ENCODE peak calls at places on chromosomes 16 and 17, in five cellular contexts. J is sigmoid colon, T is left lung, K is lung, C is tibial nerve. I is an unnamed sample.

GRCh38 chr17:14840616-14841231 is 424.4 kb downstream of the PMP22 start:
- DNase-seq in J (no peak), T (no peak), K (no peak), C (no peak), I (no peak)

GRCh38 chr17:63911657-63912100 is 621 bp upstream of the CSHL1 start:
- DNase-seq in T (no peak), K (no peak), C (no peak), J (no peak), I (no peak)

GRCh38 chr17:67675481-67675880 is 42.3 kb upstream of the NOL11 start:
- DNase-seq in T (no peak), C (no peak), J (no peak), K (no peak), I (no peak)

GRCh38 chr17:32520737-32521399 is 34.1 kb downstream of the CDK5R1 start:
- DNase-seq in J (peak; percentile 5), C (no peak), T (no peak), K (no peak), I (no peak)

GRCh38 chr16:79451196-79451816 is 149.2 kb downstream of the MAF start:
- DNase-seq in K (no peak), C (no peak), J (no peak), T (no peak), I (no peak)

GRCh38 chr16:82835487-82836160 is 208.9 kb downstream of the CDH13 start:
- DNase-seq in K (no peak), C (no peak), T (no peak), J (no peak), I (peak; percentile 29)

GRCh38 chr17:11340798-11341197 is 99.8 kb downstream of the SHISA6 start:
- DNase-seq in K (no peak), J (no peak), C (no peak), T (no peak), I (no peak)

GRCh38 chr16:85699628-85700027 is 10.9 kb upstream of the GINS2 start:
- DNase-seq in C (no peak), K (no peak), T (no peak), J (no peak), I (no peak)

GRCh38 chr16:31421587-31421986 is 6.6 kb downstream of the COX6A2 start:
- DNase-seq in C (no peak), J (no peak), K (no peak), T (no peak), I (no peak)

GRCh38 chr17:9977175-9977574 is 72.1 kb upstream of the RCVRN start:
- DNase-seq in T (no peak), J (no peak), C (no peak), K (no peak), I (no peak)

GRCh38 chr17:49031965-49032928 is 35.1 kb downstream of the IGF2BP1 start:
- DNase-seq in J (no peak), K (peak; percentile 52), T (no peak), C (no peak), I (peak; percentile 24)

GRCh38 chr17:60554377-60554788 is 28.3 kb upstream of the APPBP2 start:
- DNase-seq in K (peak; percentile 86), T (no peak), C (no peak), J (no peak), I (no peak)

GRCh38 chr17:81049973-81050551 is 15.1 kb downstream of the BAIAP2 start:
- DNase-seq in K (peak; percentile 74), C (no peak), J (no peak), T (peak; percentile 87), I (peak; percentile 82)

GRCh38 chr17:39755550-39756375 is 18.0 kb downstream of the GRB7 start:
- DNase-seq in C (no peak), T (no peak), J (peak; percentile 56), K (no peak), I (no peak)
- H3K27ac ChIP-seq in C (peak overlapping the region; percentile 92), T (peak overlapping the region; percentile 94), J (peak overlapping the region; percentile 93), K (no peak overlapping the region), I (no peak overlapping the region)

GRCh38 chr17:55567240-55568216 is 56.3 kb upstream of the SMIM36 start:
- DNase-seq in J (peak; percentile 82), K (no peak), T (no peak), C (no peak), I (no peak)
- H3K27ac ChIP-seq in J (peak overlapping the region; percentile 30), K (no peak overlapping the region), T (no peak overlapping the region), C (peak overlapping the region; percentile 63), I (no peak overlapping the region)

GRCh38 chr16:80804451-80805383 is at the start of gene CDYL2:
- DNase-seq in T (peak; percentile 88), J (no peak), K (peak; percentile 29), C (no peak), I (no peak)
- H3K27ac ChIP-seq in T (no peak within 1 kb of the TSS), J (no peak within 1 kb of the TSS), K (no peak within 1 kb of the TSS), C (no peak within 1 kb of the TSS), I (peak within 1 kb of the TSS; percentile 41)

GRCh38 chr17:79826210-79826680 is 13.0 kb downstream of the CBX4 start:
- DNase-seq in K (no peak), T (peak; percentile 85), J (peak; percentile 68), C (no peak), I (no peak)
- H3K27ac ChIP-seq in K (no peak overlapping the region), T (no peak overlapping the region), J (no peak overlapping the region), C (no peak overlapping the region), I (no peak overlapping the region)

DNA sequence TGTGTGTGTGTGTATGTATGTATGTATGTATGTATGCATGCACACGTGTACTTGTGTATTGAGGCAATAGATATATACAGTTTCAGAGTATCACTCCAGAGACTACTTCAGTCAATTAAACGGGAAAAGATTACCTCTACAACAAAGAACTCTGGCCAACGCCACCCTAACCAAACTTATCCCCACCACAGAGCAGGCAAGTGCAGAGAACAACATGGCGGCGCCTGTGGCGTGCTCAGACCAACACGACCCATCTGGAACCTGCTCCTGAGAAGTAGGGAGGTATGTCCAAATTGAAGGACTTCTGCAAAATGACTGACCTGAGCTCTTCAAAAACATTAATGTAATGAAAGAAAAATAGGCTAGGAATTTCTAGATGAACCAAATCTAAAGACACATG is 12.4 kb downstream of the USP22 start:
- DNase-seq in C (no peak), J (no peak), K (no peak), T (no peak), I (no peak)
- H3K27ac ChIP-seq in C (no peak overlapping the region), J (no peak overlapping the region), K (no peak overlapping the region), T (no peak overlapping the region), I (peak overlapping the region; percentile 56)